ENCODE peak calls at places on chromosome 2, in nine cellular contexts. One of them, this sample, is unnamed. For H3K4me1, the result is how much of the 10 kb centered on the place peaks cover.

GRCh38 chr2:45014016-45014702 is 4.9 kb upstream of the SIX2 start:
- DNase-seq in mammary epithelial cell: no peak
- DNase-seq in heart right ventricle: peak
- DNase-seq in A549: peak
- DNase-seq in HepG2: no peak
- DNase-seq in IMR-90: no peak
- DNase-seq in hepatocyte: peak
- DNase-seq in OCI-LY7: no peak
- DNase-seq in transverse colon: peak
- DNase-seq in this sample: no peak

GRCh38 chr2:32235315-32235714 is 29.4 kb downstream of the NLRC4 start:
- DNase-seq in mammary epithelial cell: peak
- DNase-seq in heart right ventricle: no peak
- DNase-seq in A549: no peak
- DNase-seq in HepG2: no peak
- DNase-seq in IMR-90: peak
- DNase-seq in hepatocyte: no peak
- DNase-seq in OCI-LY7: no peak
- DNase-seq in transverse colon: no peak
- DNase-seq in this sample: peak

GRCh38 chr2:30655660-30656059 is 151.6 kb downstream of the CAPN13 start:
- DNase-seq in mammary epithelial cell: no peak
- DNase-seq in heart right ventricle: no peak
- DNase-seq in A549: no peak
- DNase-seq in HepG2: no peak
- DNase-seq in IMR-90: peak
- DNase-seq in hepatocyte: no peak
- DNase-seq in OCI-LY7: no peak
- DNase-seq in transverse colon: no peak
- DNase-seq in this sample: no peak

GRCh38 chr2:201467666-201468065 is 16.1 kb downstream of the STRADB start:
- DNase-seq in mammary epithelial cell: no peak
- DNase-seq in heart right ventricle: no peak
- DNase-seq in A549: no peak
- DNase-seq in HepG2: no peak
- DNase-seq in IMR-90: no peak
- DNase-seq in hepatocyte: no peak
- DNase-seq in OCI-LY7: no peak
- DNase-seq in transverse colon: no peak
- DNase-seq in this sample: no peak

GRCh38 chr2:238032755-238033337 is 28.0 kb upstream of the SCLY start:
- DNase-seq in mammary epithelial cell: peak
- DNase-seq in heart right ventricle: no peak
- DNase-seq in A549: no peak
- DNase-seq in HepG2: no peak
- DNase-seq in IMR-90: no peak
- DNase-seq in hepatocyte: no peak
- DNase-seq in OCI-LY7: no peak
- DNase-seq in transverse colon: no peak
- DNase-seq in this sample: no peak

GRCh38 chr2:44495544-44495943 is 133.8 kb downstream of the CAMKMT start:
- DNase-seq in mammary epithelial cell: no peak
- DNase-seq in heart right ventricle: no peak
- DNase-seq in A549: no peak
- DNase-seq in HepG2: no peak
- DNase-seq in IMR-90: no peak
- DNase-seq in hepatocyte: no peak
- DNase-seq in OCI-LY7: no peak
- DNase-seq in transverse colon: no peak
- DNase-seq in this sample: no peak

GRCh38 chr2:96088340-96089335 is 27.7 kb downstream of the ADRA2B start:
- DNase-seq in mammary epithelial cell: no peak
- DNase-seq in heart right ventricle: no peak
- DNase-seq in A549: no peak
- DNase-seq in HepG2: no peak
- DNase-seq in IMR-90: no peak
- DNase-seq in hepatocyte: no peak
- DNase-seq in OCI-LY7: no peak
- DNase-seq in transverse colon: no peak
- DNase-seq in this sample: no peak

GRCh38 chr2:136310797-136311558 is 193.0 kb upstream of the CXCR4 start:
- DNase-seq in mammary epithelial cell: no peak
- DNase-seq in heart right ventricle: no peak
- DNase-seq in A549: no peak
- DNase-seq in HepG2: no peak
- DNase-seq in IMR-90: no peak
- DNase-seq in hepatocyte: no peak
- DNase-seq in OCI-LY7: no peak
- DNase-seq in transverse colon: no peak
- DNase-seq in this sample: no peak

GRCh38 chr2:106195996-106196395 is 1.9 kb upstream of the UXS1 start:
- DNase-seq in mammary epithelial cell: no peak
- DNase-seq in heart right ventricle: no peak
- DNase-seq in A549: no peak
- DNase-seq in HepG2: no peak
- DNase-seq in IMR-90: no peak
- DNase-seq in hepatocyte: no peak
- DNase-seq in OCI-LY7: no peak
- DNase-seq in transverse colon: no peak
- DNase-seq in this sample: no peak

GRCh38 chr2:130370490-130370889 is 14.6 kb downstream of the PTPN18 start:
- DNase-seq in mammary epithelial cell: no peak
- DNase-seq in heart right ventricle: no peak
- DNase-seq in A549: no peak
- DNase-seq in HepG2: no peak
- DNase-seq in IMR-90: no peak
- DNase-seq in hepatocyte: no peak
- DNase-seq in OCI-LY7: peak
- DNase-seq in transverse colon: peak
- DNase-seq in this sample: no peak

GRCh38 chr2:102604754-102605153 is 14.6 kb upstream of the SLC9A2 start:
- DNase-seq in mammary epithelial cell: no peak
- DNase-seq in heart right ventricle: no peak
- DNase-seq in A549: peak
- DNase-seq in HepG2: no peak
- DNase-seq in IMR-90: no peak
- DNase-seq in hepatocyte: no peak
- DNase-seq in OCI-LY7: no peak
- DNase-seq in transverse colon: peak
- DNase-seq in this sample: no peak

GRCh38 chr2:64350996-64351395 is 103.0 kb upstream of the LGALSL start:
- DNase-seq in mammary epithelial cell: no peak
- DNase-seq in heart right ventricle: no peak
- DNase-seq in A549: no peak
- DNase-seq in HepG2: no peak
- DNase-seq in IMR-90: no peak
- DNase-seq in hepatocyte: no peak
- DNase-seq in OCI-LY7: no peak
- DNase-seq in transverse colon: no peak
- DNase-seq in this sample: no peak

GRCh38 chr2:47038656-47039501 is 116.2 kb downstream of the STPG4 start:
- DNase-seq in mammary epithelial cell: no peak
- DNase-seq in heart right ventricle: no peak
- DNase-seq in A549: no peak
- DNase-seq in HepG2: no peak
- DNase-seq in IMR-90: no peak
- DNase-seq in hepatocyte: no peak
- DNase-seq in OCI-LY7: no peak
- DNase-seq in transverse colon: no peak
- DNase-seq in this sample: no peak

GRCh38 chr2:15943914-15944313 is 3.6 kb downstream of the MYCN start:
- DNase-seq in mammary epithelial cell: peak
- DNase-seq in heart right ventricle: peak
- DNase-seq in A549: peak
- DNase-seq in HepG2: no peak
- DNase-seq in IMR-90: no peak
- DNase-seq in hepatocyte: peak
- DNase-seq in OCI-LY7: no peak
- DNase-seq in transverse colon: no peak
- DNase-seq in this sample: no peak

GRCh38 chr2:74841663-74842062 is 7.7 kb downstream of the HK2 start:
- DNase-seq in mammary epithelial cell: no peak
- DNase-seq in heart right ventricle: peak
- DNase-seq in A549: no peak
- DNase-seq in HepG2: no peak
- DNase-seq in IMR-90: no peak
- DNase-seq in hepatocyte: no peak
- DNase-seq in OCI-LY7: no peak
- DNase-seq in transverse colon: no peak
- DNase-seq in this sample: no peak
- H3K4me1 ChIP-seq in mammary epithelial cell: half or more
- H3K4me1 ChIP-seq in heart right ventricle: half or more
- H3K4me1 ChIP-seq in A549: under half
- H3K4me1 ChIP-seq in HepG2: half or more
- H3K4me1 ChIP-seq in IMR-90: under half
- H3K4me1 ChIP-seq in hepatocyte: under half
- H3K4me1 ChIP-seq in OCI-LY7: under half
- H3K4me1 ChIP-seq in transverse colon: half or more
- H3K4me1 ChIP-seq in this sample: under half

DNA sequence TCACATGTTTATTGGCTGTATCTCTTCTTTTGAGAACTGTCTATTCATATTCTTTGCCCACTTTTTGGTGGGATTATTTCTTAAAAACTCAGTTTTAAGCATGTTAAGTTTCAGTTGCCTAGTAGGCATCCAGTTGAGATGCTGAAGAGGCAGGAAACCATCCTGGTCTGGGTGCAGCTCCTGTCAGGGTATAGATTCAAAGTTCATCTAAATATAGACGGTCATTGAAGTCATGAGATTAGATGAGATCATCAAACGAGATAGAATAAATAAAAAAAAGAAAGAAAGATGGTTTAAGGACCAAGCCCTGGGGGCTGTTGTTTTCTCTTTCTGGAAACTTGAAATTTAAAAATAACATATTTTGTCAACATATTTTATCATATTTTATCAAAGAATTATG is 9.2 kb upstream of the DNAH7 start:
- DNase-seq in mammary epithelial cell: no peak
- DNase-seq in heart right ventricle: no peak
- DNase-seq in A549: no peak
- DNase-seq in HepG2: no peak
- DNase-seq in IMR-90: peak
- DNase-seq in hepatocyte: no peak
- DNase-seq in OCI-LY7: no peak
- DNase-seq in transverse colon: peak
- DNase-seq in this sample: no peak
- TF ChIP-seq CTCF in mammary epithelial cell: no peak
- TF ChIP-seq CTCF in heart right ventricle: no peak
- TF ChIP-seq CTCF in A549: no peak
- TF ChIP-seq CTCF in HepG2: no peak
- TF ChIP-seq CTCF in IMR-90: no peak
- TF ChIP-seq CTCF in hepatocyte: no peak
- TF ChIP-seq CTCF in OCI-LY7: no peak
- TF ChIP-seq CTCF in transverse colon: no peak
- TF ChIP-seq CTCF in this sample: no peak

GRCh38 chr2:160680294-160680693 is 186.7 kb upstream of the RBMS1 start:
- DNase-seq in mammary epithelial cell: no peak
- DNase-seq in heart right ventricle: no peak
- DNase-seq in A549: no peak
- DNase-seq in HepG2: no peak
- DNase-seq in IMR-90: peak
- DNase-seq in hepatocyte: no peak
- DNase-seq in OCI-LY7: no peak
- DNase-seq in transverse colon: no peak
- DNase-seq in this sample: no peak
- H3K4me1 ChIP-seq in mammary epithelial cell: under half
- H3K4me1 ChIP-seq in heart right ventricle: under half
- H3K4me1 ChIP-seq in A549: under half
- H3K4me1 ChIP-seq in HepG2: under half
- H3K4me1 ChIP-seq in IMR-90: under half
- H3K4me1 ChIP-seq in hepatocyte: under half
- H3K4me1 ChIP-seq in OCI-LY7: under half
- H3K4me1 ChIP-seq in transverse colon: under half
- H3K4me1 ChIP-seq in this sample: under half

GRCh38 chr2:58553522-58553921 is 312.4 kb upstream of the FANCL start:
- DNase-seq in mammary epithelial cell: no peak
- DNase-seq in heart right ventricle: no peak
- DNase-seq in A549: no peak
- DNase-seq in HepG2: no peak
- DNase-seq in IMR-90: no peak
- DNase-seq in hepatocyte: no peak
- DNase-seq in OCI-LY7: no peak
- DNase-seq in transverse colon: no peak
- DNase-seq in this sample: no peak
- TF ChIP-seq CTCF in mammary epithelial cell: no peak
- TF ChIP-seq CTCF in heart right ventricle: no peak
- TF ChIP-seq CTCF in A549: no peak
- TF ChIP-seq CTCF in HepG2: no peak
- TF ChIP-seq CTCF in IMR-90: no peak
- TF ChIP-seq CTCF in hepatocyte: no peak
- TF ChIP-seq CTCF in OCI-LY7: no peak
- TF ChIP-seq CTCF in transverse colon: no peak
- TF ChIP-seq CTCF in this sample: no peak

DNA sequence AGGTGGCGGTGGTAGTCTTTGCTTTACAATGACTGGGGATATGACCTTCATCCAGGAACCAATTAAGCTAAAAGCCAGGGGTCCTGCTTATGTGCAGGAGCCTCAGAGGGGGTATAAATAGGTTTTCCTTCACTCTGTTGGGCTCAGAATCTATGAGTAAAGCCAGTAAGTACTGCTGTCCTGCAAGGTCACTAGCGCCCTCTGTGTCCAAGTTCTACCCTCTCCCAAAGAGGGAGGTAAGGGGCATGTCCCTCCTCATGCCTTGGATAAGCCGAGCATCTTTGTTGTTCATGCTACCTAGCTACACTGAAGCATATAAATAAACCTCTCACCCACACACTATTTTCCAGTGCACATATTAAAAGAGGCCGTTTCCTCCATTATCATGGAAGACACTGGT is 79.4 kb downstream of the SPRED2 start:
- DNase-seq in mammary epithelial cell: no peak
- DNase-seq in heart right ventricle: no peak
- DNase-seq in A549: peak
- DNase-seq in HepG2: no peak
- DNase-seq in IMR-90: no peak
- DNase-seq in hepatocyte: no peak
- DNase-seq in OCI-LY7: no peak
- DNase-seq in transverse colon: no peak
- DNase-seq in this sample: no peak
- H3K4me1 ChIP-seq in mammary epithelial cell: under half
- H3K4me1 ChIP-seq in heart right ventricle: half or more
- H3K4me1 ChIP-seq in A549: under half
- H3K4me1 ChIP-seq in HepG2: half or more
- H3K4me1 ChIP-seq in IMR-90: under half
- H3K4me1 ChIP-seq in hepatocyte: under half
- H3K4me1 ChIP-seq in OCI-LY7: half or more
- H3K4me1 ChIP-seq in transverse colon: half or more
- H3K4me1 ChIP-seq in this sample: under half